ENCODE peak calls at places on chromosomes 13 and 19, in nine cellular contexts. Y is right lobe of liver, A is uterus, I is heart left ventricle, B is ovary, V is HepG2, H is upper lobe of left lung, M is thyroid gland, S is prostate gland. Z is an unnamed sample.

GRCh38 chr19:12092065-12092867 is 27.7 kb downstream of the ZNF844 start:
- DNase-seq in A (peak; percentile 76), H (peak; percentile 94), S (peak; percentile 70), V (peak; percentile 72), M (peak; percentile 92), Y (peak; percentile 77), I (peak; percentile 91), B (peak; percentile 83), Z (peak; percentile 93)

GRCh38 chr13:102128216-102128800 is 273.5 kb downstream of the FGF14 start:
- DNase-seq in S (peak; percentile 28), M (peak; percentile 34), H (no peak), A (no peak), Y (no peak), B (no peak), I (no peak), V (no peak), Z (no peak)

GRCh38 chr19:19062454-19063182 is 1.2 kb upstream of the SLC25A42 start:
- DNase-seq in H (no peak), S (no peak), Y (no peak), B (no peak), I (no peak), A (no peak), V (peak; percentile 30), M (peak; percentile 39), Z (no peak)

GRCh38 chr19:15371119-15371518 is 8.5 kb downstream of the AKAP8 start:
- DNase-seq in I (no peak), B (no peak), Y (no peak), H (no peak), M (no peak), V (no peak), A (no peak), S (no peak), Z (no peak)

GRCh38 chr13:67148219-67148583 is 81.9 kb downstream of the PCDH9 start:
- DNase-seq in Y (no peak), B (no peak), S (no peak), H (no peak), A (no peak), M (no peak), I (no peak), V (no peak), Z (no peak)

GRCh38 chr19:45351401-45351952 is 10.9 kb downstream of the KLC3 start:
- DNase-seq in B (no peak), Y (no peak), M (no peak), A (no peak), H (no peak), S (no peak), V (no peak), I (no peak), Z (no peak)

GRCh38 chr19:41194157-41194552 is 1.1 kb downstream of the CYP2S1 start:
- DNase-seq in Y (no peak), A (no peak), H (no peak), V (no peak), M (no peak), B (no peak), I (no peak), S (no peak), Z (no peak)

GRCh38 chr13:50635504-50635903 is 208.0 kb downstream of the DLEU7 start:
- DNase-seq in H (no peak), I (peak; percentile 30), V (no peak), A (peak; percentile 65), S (no peak), B (no peak), M (no peak), Y (no peak), Z (peak; percentile 46)

GRCh38 chr13:54162069-54162468 is 1133.5 kb downstream of the OLFM4 start:
- DNase-seq in A (no peak), S (no peak), V (no peak), Y (no peak), M (no peak), I (no peak), B (no peak), H (no peak), Z (no peak)

GRCh38 chr13:23868521-23868920 is 20.7 kb downstream of the MIPEP start:
- DNase-seq in I (no peak), A (no peak), B (no peak), S (no peak), M (no peak), H (no peak), Y (no peak), V (no peak), Z (no peak)

GRCh38 chr13:45516757-45517156 is 52.0 kb downstream of the COG3 start:
- DNase-seq in H (no peak), B (no peak), M (no peak), Y (no peak), A (no peak), I (no peak), V (no peak), S (no peak), Z (no peak)

GRCh38 chr13:45506811-45507210 is 42.1 kb downstream of the COG3 start:
- DNase-seq in S (no peak), A (no peak), V (no peak), M (no peak), B (no peak), I (no peak), H (peak; percentile 31), Y (no peak), Z (peak; percentile 57)

GRCh38 chr13:45512148-45512498 is 47.4 kb downstream of the COG3 start:
- DNase-seq in H (no peak), V (no peak), Y (no peak), B (no peak), M (no peak), I (no peak), A (no peak), S (no peak), Z (no peak)

GRCh38 chr13:45510671-45511070 is 45.9 kb downstream of the COG3 start:
- DNase-seq in V (no peak), Y (no peak), S (no peak), H (no peak), B (no peak), A (no peak), M (no peak), I (no peak), Z (no peak)

DNA sequence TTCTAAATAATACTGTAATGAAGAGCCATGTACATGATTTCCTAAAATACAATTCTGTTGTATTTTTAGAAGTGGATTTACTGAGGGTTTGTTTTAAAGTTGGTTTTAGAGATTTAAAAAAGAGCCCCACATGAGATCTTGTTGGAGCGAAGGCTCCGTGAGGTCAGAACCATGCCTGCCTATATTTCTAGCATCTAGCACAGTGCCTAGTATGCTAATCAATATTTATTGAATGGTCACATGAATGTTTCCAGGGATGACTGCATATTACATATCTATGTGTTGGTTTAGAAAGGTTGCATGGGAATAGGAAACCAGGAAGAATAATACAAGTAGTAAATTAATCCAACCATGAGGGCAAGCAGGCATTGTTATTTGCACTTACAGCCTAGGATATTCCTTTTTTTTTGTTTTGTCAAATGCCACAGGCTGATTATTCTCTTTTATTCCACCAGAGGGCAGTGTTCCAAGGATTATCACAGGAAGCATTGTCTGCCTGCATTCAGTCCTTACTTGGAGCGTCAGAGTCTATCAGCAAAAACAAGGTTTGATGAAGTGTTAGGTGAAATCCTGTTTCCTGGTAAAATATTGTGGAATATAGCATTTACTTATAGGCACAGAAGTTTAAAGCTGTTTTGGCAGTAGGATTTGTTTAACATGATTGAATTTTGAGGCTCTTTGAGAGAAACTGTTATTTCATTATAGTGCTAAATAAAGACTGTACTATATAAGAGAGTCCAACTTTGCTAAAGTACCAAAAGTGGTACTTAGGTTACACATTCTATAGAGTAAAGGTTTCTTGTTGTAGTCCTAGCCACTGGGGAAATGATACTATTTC is 46.8 kb downstream of the COG3 start:
- DNase-seq in Y (no peak), S (peak; percentile 34), V (peak; percentile 72), B (no peak), M (peak; percentile 9), A (peak; percentile 24), H (no peak), I (peak; percentile 13), Z (peak; percentile 58)
- H3K36me3 ChIP-seq in Y (peaks cover 4% of the 10 kb centered on the region), S (peaks cover 4% of the 10 kb centered on the region), V (peaks cover 67% of the 10 kb centered on the region), B (no peaks in the 10 kb centered on the region), M (peaks cover 34% of the 10 kb centered on the region), A (no peaks in the 10 kb centered on the region), H (peaks cover 82% of the 10 kb centered on the region), I (peaks cover 96% of the 10 kb centered on the region), Z (no peaks in the 10 kb centered on the region)

GRCh38 chr19:37370880-37371661 is at the start of gene ZNF527:
- DNase-seq in S (peak; percentile 96), I (peak; percentile 98), V (peak; percentile 96), H (peak; percentile 98), M (peak; percentile 99), B (peak; percentile 97), Y (peak; percentile 98), A (peak; percentile 95), Z (peak; percentile 97)
- TF ChIP-seq POLR2A in S (peak; percentile 80), I (peak; percentile 40), V (no peak), H (peak; percentile 20), M (peak; percentile 30), B (peak; percentile 56), Y (peak; percentile 80), A (peak; percentile 76), Z (no peak)

GRCh38 chr13:113446488-113446854 is 6.8 kb downstream of the ADPRHL1 start:
- DNase-seq in S (no peak), A (no peak), B (no peak), M (no peak), H (no peak), V (no peak), I (no peak), Y (no peak), Z (no peak)

GRCh38 chr13:113448885-113449692 is 4.2 kb downstream of the ADPRHL1 start:
- DNase-seq in I (no peak), V (peak; percentile 91), H (peak; percentile 59), B (peak; percentile 82), M (no peak), S (no peak), A (peak; percentile 46), Y (no peak), Z (peak; percentile 84)

GRCh38 chr13:113449693-113450347 is 3.5 kb downstream of the ADPRHL1 start:
- DNase-seq in V (no peak), B (no peak), S (no peak), A (no peak), H (no peak), Y (no peak), I (no peak), M (no peak), Z (no peak)

GRCh38 chr13:113447596-113447995 is 5.7 kb downstream of the ADPRHL1 start:
- DNase-seq in M (no peak), H (no peak), I (no peak), S (no peak), B (no peak), A (no peak), V (no peak), Y (no peak), Z (no peak)

DNA sequence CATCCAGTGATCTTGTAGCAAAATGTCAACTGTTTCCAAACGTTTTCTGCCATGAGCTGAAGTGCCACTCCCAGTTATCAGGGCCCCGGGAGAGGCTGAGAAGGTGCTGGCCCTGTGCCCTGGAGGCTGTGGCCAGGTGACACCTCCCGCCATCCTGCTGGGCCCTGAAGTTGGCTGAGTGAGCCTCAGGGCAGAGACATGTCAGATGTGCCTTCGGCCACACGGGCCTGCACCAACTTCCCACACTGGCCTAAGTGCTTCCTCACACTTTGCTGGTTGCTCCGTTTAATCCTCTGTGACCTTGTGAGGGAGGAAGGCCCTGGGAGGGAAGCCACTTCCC is 4.8 kb downstream of the ADPRHL1 start:
- DNase-seq in V (peak; percentile 29), B (no peak), H (peak; percentile 47), Y (no peak), I (peak; percentile 64), A (no peak), M (peak; percentile 33), S (no peak), Z (peak; percentile 51)
- H3K4me3 ChIP-seq in V (peak overlapping the region; percentile 63), B (peak overlapping the region; percentile 50), H (peak overlapping the region; percentile 48), Y (no peak overlapping the region), I (no peak overlapping the region), A (no peak overlapping the region), M (no peak overlapping the region), S (no peak overlapping the region), Z (peak overlapping the region; percentile 54)

GRCh38 chr19:39356647-39357046 is 14.4 kb downstream of the SAMD4B start:
- DNase-seq in A (no peak), H (no peak), Y (no peak), M (no peak), V (no peak), S (no peak), I (no peak), B (no peak), Z (no peak)
- H3K36me3 ChIP-seq in A (no peaks in the 10 kb centered on the region), H (peaks cover 100% of the 10 kb centered on the region), Y (peaks cover 17% of the 10 kb centered on the region), M (peaks cover 68% of the 10 kb centered on the region), V (peaks cover 74% of the 10 kb centered on the region), S (peaks cover 14% of the 10 kb centered on the region), I (peaks cover 95% of the 10 kb centered on the region), B (no peaks in the 10 kb centered on the region), Z (no peaks in the 10 kb centered on the region)